ENCODE peak calls at places on chromosomes 5 and 9, in six cellular contexts. Q is NCI-H1930, O is fibroblast of the conjunctiva, N is HT-29, F is ureter, B is coronary artery. V is an unnamed sample.

GRCh38 chr5:35608881-35609779 is 8.5 kb upstream of the SPEF2 start:
- DNase-seq in Q (no peak), O (no peak), N (peak), F (no peak), B (no peak), V (peak)

GRCh38 chr9:85079374-85079773 is 409.8 kb downstream of the NTRK2 start:
- DNase-seq in Q (no peak), O (no peak), N (no peak), F (no peak), B (no peak), V (no peak)

GRCh38 chr5:18761801-18762200 is 1127.5 kb downstream of the TAF11L14 start:
- DNase-seq in Q (no peak), O (no peak), N (no peak), F (no peak), B (no peak), V (no peak)

GRCh38 chr5:141514330-141515111 is 25.6 kb downstream of the PCDHGC5 start:
- DNase-seq in Q (no peak), O (no peak), N (no peak), F (no peak), B (no peak), V (no peak)

GRCh38 chr9:117916291-117916690 is 212.1 kb downstream of the TLR4 start:
- DNase-seq in Q (no peak), O (no peak), N (no peak), F (no peak), B (no peak), V (no peak)

GRCh38 chr5:14906628-14907027 is 35.0 kb upstream of the ANKH start:
- DNase-seq in Q (no peak), O (no peak), N (no peak), F (no peak), B (no peak), V (no peak)

GRCh38 chr9:127174386-127175318 is 52.2 kb upstream of the ANGPTL2 start:
- DNase-seq in Q (no peak), O (no peak), N (no peak), F (peak), B (peak), V (no peak)

GRCh38 chr9:27861887-27862286 is 288.6 kb upstream of the C9orf72 start:
- DNase-seq in Q (no peak), O (no peak), N (no peak), F (no peak), B (no peak), V (no peak)

GRCh38 chr5:74390822-74391221 is 249.7 kb downstream of the ENC1 start:
- DNase-seq in Q (no peak), O (no peak), N (no peak), F (no peak), B (no peak), V (no peak)

GRCh38 chr5:87850843-87851242 is 417.8 kb downstream of the TMEM161B start:
- DNase-seq in Q (no peak), O (no peak), N (no peak), F (no peak), B (no peak), V (no peak)

GRCh38 chr5:127813633-127814171 is 110.5 kb downstream of the CCDC192 start:
- DNase-seq in Q (no peak), O (peak), N (peak), F (no peak), B (no peak), V (peak)

GRCh38 chr5:16540421-16540820 is 74.8 kb upstream of the ZNF622 start:
- DNase-seq in Q (no peak), O (no peak), N (no peak), F (no peak), B (no peak), V (peak)

GRCh38 chr9:16329699-16330113 is 540.8 kb downstream of the BNC2 start:
- DNase-seq in Q (no peak), O (no peak), N (no peak), F (no peak), B (no peak), V (no peak)

GRCh38 chr5:159001247-159001646 is 98.5 kb downstream of the EBF1 start:
- DNase-seq in Q (no peak), O (no peak), N (no peak), F (no peak), B (no peak), V (no peak)

GRCh38 chr5:566636-567309 is 42.5 kb upstream of the SLC9A3 start:
- DNase-seq in Q (no peak), O (no peak), N (no peak), F (no peak), B (no peak), V (no peak)